ENCODE peak calls at places on chromosomes 13 and 19, in four cellular contexts. N is RWPE1, Q is right lobe of liver, A is colonic mucosa. B is an unnamed sample.
A peak's percentile ranks its signal among the peaks of the same experiment; 100 is the strongest.

GRCh38 chr19:28646629-28647028 is 566.3 kb downstream of the UQCRFS1 start:
- DNase-seq in A (no peak), Q (no peak), N (no peak), B (no peak)

GRCh38 chr19:48123907-48124675 is 13.5 kb upstream of the PLA2G4C start:
- DNase-seq in A (no peak), N (peak; percentile 69), Q (no peak), B (peak; percentile 65)

GRCh38 chr13:37747071-37747612 is 122.4 kb downstream of the TRPC4 start:
- DNase-seq in N (peak; percentile 30), A (no peak), Q (no peak), B (peak; percentile 9)

GRCh38 chr19:54209058-54209747 is 8.5 kb downstream of the RPS9 start:
- DNase-seq in Q (peak; percentile 65), A (no peak), N (no peak), B (peak; percentile 47)

GRCh38 chr19:11138659-11139526 is 16.7 kb downstream of the SPC24 start:
- DNase-seq in N (peak; percentile 55), Q (no peak), A (peak; percentile 60), B (peak; percentile 86)

GRCh38 chr13:35979378-35979911 is 151.7 kb downstream of the DCLK1 start:
- DNase-seq in Q (no peak), N (peak; percentile 70), A (peak; percentile 50), B (peak; percentile 25)

GRCh38 chr13:41847216-41847615 is 113.7 kb downstream of the VWA8 start:
- DNase-seq in N (no peak), A (no peak), Q (no peak), B (no peak)

GRCh38 chr13:27168870-27169525 is 2.6 kb downstream of the USP12 start:
- DNase-seq in N (no peak), Q (no peak), A (peak; percentile 64), B (peak; percentile 16)

GRCh38 chr13:74835579-74835978 is 646.4 kb downstream of the TBC1D4 start:
- DNase-seq in Q (no peak), N (no peak), A (no peak), B (no peak)

GRCh38 chr19:42487025-42487797 is 41.1 kb downstream of the CEACAM1 start:
- DNase-seq in Q (no peak), N (no peak), A (no peak), B (no peak)

GRCh38 chr13:50468849-50469669 is 374.4 kb downstream of the DLEU7 start:
- DNase-seq in N (no peak), A (no peak), Q (no peak), B (no peak)

GRCh38 chr19:41957838-41958366 is 1.2 kb downstream of the RABAC1 start:
- DNase-seq in N (peak; percentile 92), Q (peak; percentile 80), A (peak; percentile 87), B (peak; percentile 93)

GRCh38 chr19:51064534-51065220 is at the start of gene KLK13:
- DNase-seq in A (no peak), Q (no peak), N (peak; percentile 68), B (peak; percentile 63)

GRCh38 chr13:24249586-24249985 is 59.8 kb upstream of the C1QTNF9 start:
- DNase-seq in A (no peak), Q (no peak), N (no peak), B (no peak)

GRCh38 chr13:40146586-40147240 is 491.3 kb downstream of the COG6 start:
- DNase-seq in Q (no peak), N (no peak), A (no peak), B (no peak)

GRCh38 chr19:13155472-13156284 is 5.5 kb downstream of the IER2 start:
- DNase-seq in N (peak; percentile 64), A (peak; percentile 86), Q (peak; percentile 96), B (peak; percentile 92)

GRCh38 chr19:13153627-13154240 is 3.5 kb downstream of the IER2 start:
- DNase-seq in A (peak; percentile 42), N (no peak), Q (peak; percentile 70), B (peak; percentile 59)

GRCh38 chr19:13152854-13153626 is 2.8 kb downstream of the IER2 start:
- DNase-seq in Q (peak; percentile 97), A (peak; percentile 99), N (peak; percentile 94), B (peak; percentile 97)

GRCh38 chr19:13154241-13154778 is 4.1 kb downstream of the IER2 start:
- DNase-seq in A (peak; percentile 93), N (peak; percentile 69), Q (peak; percentile 98), B (peak; percentile 88)

GRCh38 chr19:13154911-13155471 is 4.8 kb downstream of the IER2 start:
- DNase-seq in Q (peak; percentile 83), A (peak; percentile 97), N (peak; percentile 86), B (peak; percentile 92)
- TF ChIP-seq CTCF in Q (peak; percentile 19), A (no peak), N (peak; percentile 39), B (peak; percentile 26)

GRCh38 chr13:79060216-79060615 is 345.8 kb downstream of the RBM26 start:
- DNase-seq in A (no peak), N (no peak), Q (no peak), B (no peak)
- TF ChIP-seq CTCF in A (no peak), N (no peak), Q (no peak), B (no peak)

GRCh38 chr13:101785858-101786257 is 333.4 kb downstream of the ITGBL1 start:
- DNase-seq in N (peak; percentile 13), Q (peak; percentile 60), A (no peak), B (peak; percentile 43)
- TF ChIP-seq CTCF in N (peak; percentile 14), Q (peak; percentile 63), A (no peak), B (peak; percentile 33)

DNA sequence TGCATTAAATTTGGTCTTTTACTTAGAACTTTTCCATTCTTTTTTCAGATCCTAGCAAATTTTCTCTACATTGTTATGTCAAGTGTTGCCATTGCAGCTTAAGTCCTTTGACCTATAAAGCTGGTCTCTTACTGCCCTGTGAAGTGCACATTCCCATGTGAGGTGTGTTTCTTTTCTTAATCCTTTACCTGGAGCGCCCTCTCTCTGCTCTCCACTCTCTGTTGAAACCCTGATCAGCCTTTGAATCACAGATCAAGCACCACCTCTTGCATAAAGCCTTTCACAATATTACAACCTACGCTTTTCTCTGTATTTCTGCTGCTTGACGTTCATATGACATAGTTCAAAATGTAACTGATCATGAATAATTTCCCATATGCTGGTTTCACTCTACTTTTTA is 84.8 kb downstream of the PCDH17 start:
- DNase-seq in A (no peak), Q (no peak), N (no peak), B (peak; percentile 49)
- TF ChIP-seq CTCF in A (no peak), Q (no peak), N (no peak), B (peak; percentile 35)